ENCODE peak calls at places on chromosomes 7 and 10, in four cellular contexts. One of them, this sample, is unnamed.

GRCh38 chr7:44225566-44226395 is 25.0 kb downstream of the YKT6 start:
- DNase-seq in vagina: no peak
- DNase-seq in endothelial cell: peak
- DNase-seq in B cell: no peak
- DNase-seq in this sample: no peak

GRCh38 chr10:116444527-116445142 is 17.0 kb downstream of the PNLIPRP3 start:
- DNase-seq in vagina: no peak
- DNase-seq in endothelial cell: peak
- DNase-seq in B cell: no peak
- DNase-seq in this sample: peak

GRCh38 chr7:205117-206010 is 13.0 kb downstream of the FAM20C start:
- DNase-seq in vagina: no peak
- DNase-seq in endothelial cell: no peak
- DNase-seq in B cell: no peak
- DNase-seq in this sample: no peak

GRCh38 chr7:1344981-1345701 is 112.5 kb downstream of the UNCX start:
- DNase-seq in vagina: no peak
- DNase-seq in endothelial cell: no peak
- DNase-seq in B cell: no peak
- DNase-seq in this sample: no peak

GRCh38 chr7:151810434-151811232 is 66.3 kb downstream of the PRKAG2 start:
- DNase-seq in vagina: no peak
- DNase-seq in endothelial cell: no peak
- DNase-seq in B cell: no peak
- DNase-seq in this sample: no peak

GRCh38 chr10:33199731-33200130 is 134.7 kb downstream of the NRP1 start:
- DNase-seq in vagina: no peak
- DNase-seq in endothelial cell: no peak
- DNase-seq in B cell: no peak
- DNase-seq in this sample: no peak

GRCh38 chr10:109205929-109206585 is 717.3 kb downstream of the XPNPEP1 start:
- DNase-seq in vagina: no peak
- DNase-seq in endothelial cell: no peak
- DNase-seq in B cell: no peak
- DNase-seq in this sample: no peak

GRCh38 chr7:154287370-154287769 is 235.2 kb downstream of the DPP6 start:
- DNase-seq in vagina: no peak
- DNase-seq in endothelial cell: no peak
- DNase-seq in B cell: no peak
- DNase-seq in this sample: no peak

GRCh38 chr10:103451871-103452713 is at the start of gene CALHM2:
- DNase-seq in vagina: no peak
- DNase-seq in endothelial cell: peak
- DNase-seq in B cell: peak
- DNase-seq in this sample: peak

GRCh38 chr7:135181929-135182678 is 11.6 kb upstream of the CYREN start:
- DNase-seq in vagina: peak
- DNase-seq in endothelial cell: no peak
- DNase-seq in B cell: no peak
- DNase-seq in this sample: no peak

GRCh38 chr7:82110146-82110823 is 333.3 kb downstream of the CACNA2D1 start:
- DNase-seq in vagina: no peak
- DNase-seq in endothelial cell: no peak
- DNase-seq in B cell: no peak
- DNase-seq in this sample: no peak

GRCh38 chr10:60877066-60877776 is 66.8 kb downstream of the RHOBTB1 start:
- DNase-seq in vagina: no peak
- DNase-seq in endothelial cell: no peak
- DNase-seq in B cell: no peak
- DNase-seq in this sample: no peak

GRCh38 chr10:114068054-114068707 is 24.5 kb downstream of the ADRB1 start:
- DNase-seq in vagina: no peak
- DNase-seq in endothelial cell: no peak
- DNase-seq in B cell: no peak
- DNase-seq in this sample: no peak

GRCh38 chr7:31028417-31028988 is 23.6 kb upstream of the ADCYAP1R1 start:
- DNase-seq in vagina: no peak
- DNase-seq in endothelial cell: no peak
- DNase-seq in B cell: no peak
- DNase-seq in this sample: no peak

GRCh38 chr7:36937754-36938551 is 213.7 kb upstream of the AOAH start:
- DNase-seq in vagina: no peak
- DNase-seq in endothelial cell: no peak
- DNase-seq in B cell: no peak
- DNase-seq in this sample: no peak

GRCh38 chr10:75106242-75106641 is 5.2 kb upstream of the SAMD8 start:
- DNase-seq in vagina: no peak
- DNase-seq in endothelial cell: no peak
- DNase-seq in B cell: no peak
- DNase-seq in this sample: no peak

GRCh38 chr7:129271500-129272355 is 46.9 kb downstream of the AHCYL2 start:
- DNase-seq in vagina: no peak
- DNase-seq in endothelial cell: peak
- DNase-seq in B cell: peak
- DNase-seq in this sample: peak

GRCh38 chr7:101912711-101913110 is 95.3 kb downstream of the CUX1 start:
- DNase-seq in vagina: no peak
- DNase-seq in endothelial cell: no peak
- DNase-seq in B cell: no peak
- DNase-seq in this sample: no peak

GRCh38 chr7:38147005-38147404 is 31.0 kb upstream of the STARD3NL start:
- DNase-seq in vagina: no peak
- DNase-seq in endothelial cell: no peak
- DNase-seq in B cell: no peak
- DNase-seq in this sample: no peak

GRCh38 chr10:125076121-125076825 is 84.1 kb downstream of the CTBP2 start:
- DNase-seq in vagina: no peak
- DNase-seq in endothelial cell: no peak
- DNase-seq in B cell: no peak
- DNase-seq in this sample: no peak

GRCh38 chr7:12139421-12139820 is 71.7 kb upstream of the TMEM106B start:
- DNase-seq in vagina: no peak
- DNase-seq in endothelial cell: no peak
- DNase-seq in B cell: no peak
- DNase-seq in this sample: no peak

GRCh38 chr10:69648461-69648860 is 18.4 kb downstream of the FAM241B start:
- DNase-seq in vagina: no peak
- DNase-seq in endothelial cell: no peak
- DNase-seq in B cell: no peak
- DNase-seq in this sample: no peak

GRCh38 chr7:70052691-70053090 is 454.4 kb downstream of the AUTS2 start:
- DNase-seq in vagina: no peak
- DNase-seq in endothelial cell: no peak
- DNase-seq in B cell: no peak
- DNase-seq in this sample: no peak

GRCh38 chr7:111098011-111098925 is 7.3 kb downstream of the LRRN3 start:
- DNase-seq in vagina: no peak
- DNase-seq in endothelial cell: peak
- DNase-seq in B cell: no peak
- DNase-seq in this sample: peak

GRCh38 chr10:65611592-65611991 is 1314.2 kb upstream of the LRRTM3 start:
- DNase-seq in vagina: no peak
- DNase-seq in endothelial cell: no peak
- DNase-seq in B cell: no peak
- DNase-seq in this sample: no peak

DNA sequence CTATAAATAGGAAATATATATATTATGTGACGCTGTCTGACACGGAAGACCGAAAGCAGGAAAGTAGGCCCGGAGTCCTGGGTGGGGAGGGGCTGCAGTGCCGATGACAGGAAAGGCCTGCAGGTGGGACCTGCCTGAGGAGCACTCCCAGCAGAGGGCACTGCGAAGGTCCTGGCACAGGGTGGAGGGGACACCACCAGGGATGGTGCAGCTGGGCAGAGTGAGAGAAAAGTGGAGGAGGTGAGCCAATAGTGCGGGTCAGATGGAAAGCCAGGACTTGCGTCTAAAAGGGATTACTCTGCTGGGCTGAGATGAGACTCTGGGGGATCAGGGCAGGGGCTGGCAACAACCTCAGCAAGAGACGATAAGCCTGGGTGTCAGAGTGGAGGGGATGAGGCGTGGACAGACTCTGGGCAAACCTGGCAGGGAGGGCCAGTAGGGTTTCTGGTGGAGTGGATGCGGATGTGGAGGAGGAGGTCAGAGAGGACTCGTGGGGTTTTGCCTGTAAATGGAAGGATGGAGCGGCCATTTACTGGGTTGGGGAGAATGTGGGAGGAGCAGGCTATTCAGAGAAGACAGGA is 118.2 kb upstream of the ZNF746 start:
- DNase-seq in vagina: no peak
- DNase-seq in endothelial cell: no peak
- DNase-seq in B cell: no peak
- DNase-seq in this sample: no peak
- TF ChIP-seq CTCF in vagina: no peak
- TF ChIP-seq CTCF in endothelial cell: no peak
- TF ChIP-seq CTCF in B cell: no peak
- TF ChIP-seq CTCF in this sample: no peak

DNA sequence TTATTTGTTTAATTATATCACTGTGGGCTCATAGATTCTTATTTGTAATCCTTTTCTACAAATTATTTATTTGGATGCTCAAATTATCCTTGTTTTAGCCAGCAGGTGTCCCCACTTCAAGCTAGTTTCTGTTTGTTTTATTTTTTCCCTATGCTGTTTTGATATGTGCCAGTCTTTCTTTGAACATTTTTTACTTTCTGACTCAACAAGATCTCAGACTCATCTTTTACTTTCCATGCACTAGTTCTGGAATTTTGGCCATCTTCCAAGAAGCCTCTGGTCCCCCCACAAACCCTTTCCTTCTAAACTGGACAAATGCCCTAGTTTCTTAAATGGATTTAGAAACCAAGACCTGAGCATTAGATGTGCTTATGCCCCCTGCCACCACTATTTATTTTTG is 11.5 kb upstream of the MRPS16 start:
- DNase-seq in vagina: no peak
- DNase-seq in endothelial cell: no peak
- DNase-seq in B cell: no peak
- DNase-seq in this sample: no peak
- TF ChIP-seq CTCF in vagina: no peak
- TF ChIP-seq CTCF in endothelial cell: peak
- TF ChIP-seq CTCF in B cell: peak
- TF ChIP-seq CTCF in this sample: no peak

GRCh38 chr10:98349508-98349922 is 65.5 kb downstream of the PYROXD2 start:
- DNase-seq in vagina: peak
- DNase-seq in endothelial cell: no peak
- DNase-seq in B cell: peak
- DNase-seq in this sample: no peak
- TF ChIP-seq CTCF in vagina: no peak
- TF ChIP-seq CTCF in endothelial cell: no peak
- TF ChIP-seq CTCF in B cell: no peak
- TF ChIP-seq CTCF in this sample: no peak

GRCh38 chr10:27479016-27479415 is 25.1 kb upstream of the RAB18 start:
- DNase-seq in vagina: no peak
- DNase-seq in endothelial cell: no peak
- DNase-seq in B cell: no peak
- DNase-seq in this sample: no peak

GRCh38 chr10:27470890-27471289 is 33.2 kb upstream of the RAB18 start:
- DNase-seq in vagina: no peak
- DNase-seq in endothelial cell: no peak
- DNase-seq in B cell: no peak
- DNase-seq in this sample: no peak

GRCh38 chr10:27474741-27475140 is 29.4 kb upstream of the RAB18 start:
- DNase-seq in vagina: no peak
- DNase-seq in endothelial cell: no peak
- DNase-seq in B cell: no peak
- DNase-seq in this sample: no peak
- TF ChIP-seq CTCF in vagina: no peak
- TF ChIP-seq CTCF in endothelial cell: no peak
- TF ChIP-seq CTCF in B cell: no peak
- TF ChIP-seq CTCF in this sample: no peak

GRCh38 chr7:123538897-123539296 is 4.5 kb upstream of the IQUB start:
- DNase-seq in vagina: no peak
- DNase-seq in endothelial cell: no peak
- DNase-seq in B cell: no peak
- DNase-seq in this sample: no peak

GRCh38 chr7:123535517-123535916 is 1.1 kb upstream of the IQUB start:
- DNase-seq in vagina: no peak
- DNase-seq in endothelial cell: no peak
- DNase-seq in B cell: no peak
- DNase-seq in this sample: no peak

GRCh38 chr7:123534383-123535260 is at the start of gene IQUB:
- DNase-seq in vagina: peak
- DNase-seq in endothelial cell: peak
- DNase-seq in B cell: peak
- DNase-seq in this sample: peak

GRCh38 chr7:123538189-123538714 is 3.9 kb upstream of the IQUB start:
- DNase-seq in vagina: no peak
- DNase-seq in endothelial cell: no peak
- DNase-seq in B cell: no peak
- DNase-seq in this sample: no peak

GRCh38 chr7:123537026-123537642 is 2.7 kb upstream of the IQUB start:
- DNase-seq in vagina: no peak
- DNase-seq in endothelial cell: no peak
- DNase-seq in B cell: no peak
- DNase-seq in this sample: no peak
- TF ChIP-seq CTCF in vagina: peak
- TF ChIP-seq CTCF in endothelial cell: peak
- TF ChIP-seq CTCF in B cell: peak
- TF ChIP-seq CTCF in this sample: no peak

GRCh38 chr10:43785252-43785651 is 136.6 kb upstream of the ZNF32 start:
- DNase-seq in vagina: no peak
- DNase-seq in endothelial cell: no peak
- DNase-seq in B cell: no peak
- DNase-seq in this sample: no peak
- TF ChIP-seq CTCF in vagina: no peak
- TF ChIP-seq CTCF in endothelial cell: no peak
- TF ChIP-seq CTCF in B cell: no peak
- TF ChIP-seq CTCF in this sample: no peak